ENCODE peak calls at places on chromosomes 6 and 20, in four cellular contexts. E is SK-N-SH, N is neural progenitor cell, H is pancreas. D is an unnamed sample.

GRCh38 chr6:106908386-106908840 is 66.1 kb downstream of the CD24 start:
- DNase-seq in E (no peak), N (no peak), H (no peak), D (no peak)

GRCh38 chr20:59723607-59724456 is 119.5 kb downstream of the PHACTR3 start:
- DNase-seq in E (no peak), N (no peak), H (no peak), D (no peak)

GRCh38 chr6:66663127-66663526 is 956.1 kb upstream of the EYS start:
- DNase-seq in E (no peak), N (peak; percentile 55), H (no peak), D (no peak)

GRCh38 chr6:13687917-13688351 is 23.7 kb downstream of the RANBP9 start:
- DNase-seq in E (no peak), N (no peak), H (no peak), D (no peak)

GRCh38 chr20:57871237-57871632 is 161.4 kb upstream of the PMEPA1 start:
- DNase-seq in E (no peak), N (no peak), H (no peak), D (no peak)

GRCh38 chr20:45406260-45407066 is 1.6 kb upstream of the DBNDD2 start:
- DNase-seq in E (peak; percentile 80), N (peak; percentile 79), H (peak; percentile 65), D (no peak)

GRCh38 chr6:119749341-119749740 is 399.8 kb upstream of the MAN1A1 start:
- DNase-seq in E (no peak), N (no peak), H (no peak), D (no peak)

GRCh38 chr20:45890077-45890996 is 671 bp downstream of the NEURL2 start:
- DNase-seq in E (peak; percentile 91), N (peak; percentile 92), H (peak; percentile 73), D (no peak)

GRCh38 chr6:34656378-34657036 is 40.1 kb downstream of the ILRUN start:
- DNase-seq in E (peak; percentile 66), N (no peak), H (no peak), D (no peak)

GRCh38 chr6:1227935-1228753 is 83.8 kb upstream of the FOXQ1 start:
- DNase-seq in E (no peak), N (no peak), H (no peak), D (no peak)

GRCh38 chr20:19888269-19888669 is 128.9 kb upstream of the NAA20 start:
- DNase-seq in E (no peak), N (no peak), H (no peak), D (no peak)

GRCh38 chr6:125099211-125100017 is 54.2 kb upstream of the TPD52L1 start:
- DNase-seq in E (peak; percentile 61), N (peak; percentile 72), H (peak; percentile 48), D (no peak)

GRCh38 chr20:52747736-52748135 is 224.4 kb upstream of the TSHZ2 start:
- DNase-seq in E (peak; percentile 30), N (peak; percentile 58), H (no peak), D (no peak)

GRCh38 chr6:158707120-158707519 is 57.3 kb downstream of the SYTL3 start:
- DNase-seq in E (no peak), N (no peak), H (no peak), D (no peak)

GRCh38 chr6:21947751-21948386 is 349.0 kb downstream of the PRL start:
- DNase-seq in E (peak; percentile 31), N (no peak), H (no peak), D (no peak)

GRCh38 chr6:73523434-73524123 is 2.7 kb upstream of the EEF1A1 start:
- DNase-seq in E (no peak), N (no peak), H (peak; percentile 80), D (no peak)

GRCh38 chr6:164018127-164018526 is 603.6 kb downstream of the QKI start:
- DNase-seq in E (no peak), N (no peak), H (no peak), D (no peak)

GRCh38 chr20:63553933-63554290 is at the start of gene FNDC11:
- DNase-seq in E (peak; percentile 88), N (peak; percentile 87), H (no peak), D (no peak)

GRCh38 chr20:10236540-10237533 is 18.2 kb downstream of the SNAP25 start:
- DNase-seq in E (no peak), N (no peak), H (no peak), D (no peak)

GRCh38 chr6:44942201-44942600 is 385.9 kb upstream of the RUNX2 start:
- DNase-seq in E (no peak), N (no peak), H (no peak), D (no peak)

GRCh38 chr20:10040070-10040970 is 5.5 kb downstream of the ANKEF1 start:
- DNase-seq in E (no peak), N (no peak), H (no peak), D (peak; percentile 85)

GRCh38 chr6:128266946-128267345 is 253.5 kb downstream of the PTPRK start:
- DNase-seq in E (no peak), N (no peak), H (no peak), D (no peak)

GRCh38 chr20:32534661-32535240 is 50.4 kb downstream of the NOL4L start:
- DNase-seq in E (no peak), N (no peak), H (no peak), D (no peak)

GRCh38 chr20:58040447-58041290 is 187.8 kb downstream of the ANKRD60 start:
- DNase-seq in E (no peak), N (peak; percentile 75), H (no peak), D (no peak)

GRCh38 chr6:168035098-168035660 is 37.7 kb downstream of the KIF25 start:
- DNase-seq in E (peak; percentile 90), N (peak; percentile 91), H (peak; percentile 48), D (no peak)

GRCh38 chr6:27582928-27583725 is 110.2 kb upstream of the ZNF184 start:
- DNase-seq in E (peak; percentile 55), N (peak; percentile 58), H (no peak), D (peak; percentile 67)

GRCh38 chr6:14567031-14567430 is 449.5 kb downstream of the CD83 start:
- DNase-seq in E (no peak), N (no peak), H (no peak), D (no peak)

GRCh38 chr6:92292067-92292466 is 1127.3 kb downstream of the EPHA7 start:
- DNase-seq in E (no peak), N (peak; percentile 5), H (no peak), D (no peak)

GRCh38 chr6:38155576-38156204 is 336.2 kb downstream of the ZFAND3 start:
- DNase-seq in E (no peak), N (no peak), H (no peak), D (peak; percentile 22)

GRCh38 chr6:46687619-46688097 is at the start of gene TDRD6:
- DNase-seq in E (peak; percentile 12), N (no peak), H (no peak), D (no peak)

GRCh38 chr20:23136893-23137745 is 51.0 kb upstream of the CD93 start:
- DNase-seq in E (no peak), N (no peak), H (no peak), D (no peak)

GRCh38 chr6:167893416-167893815 is 66.7 kb downstream of the AFDN start:
- DNase-seq in E (no peak), N (no peak), H (no peak), D (no peak)

GRCh38 chr6:165106261-165106660 is 203.1 kb downstream of the C6orf118 start:
- DNase-seq in E (no peak), N (no peak), H (no peak), D (no peak)

GRCh38 chr20:57826731-57827287 is 117.0 kb upstream of the PMEPA1 start:
- DNase-seq in E (no peak), N (no peak), H (no peak), D (no peak)

GRCh38 chr6:53811082-53811481 is 16.3 kb downstream of the LRRC1 start:
- DNase-seq in E (no peak), N (no peak), H (peak; percentile 66), D (no peak)

GRCh38 chr20:45639687-45640086 is 8.6 kb upstream of the WFDC9 start:
- DNase-seq in E (no peak), N (no peak), H (no peak), D (no peak)

GRCh38 chr20:46371656-46372055 is 34.8 kb downstream of the ELMO2 start:
- DNase-seq in E (no peak), N (no peak), H (no peak), D (no peak)

GRCh38 chr6:132960720-132961119 is 146.4 kb downstream of the RPS12 start:
- DNase-seq in E (no peak), N (no peak), H (no peak), D (no peak)

DNA sequence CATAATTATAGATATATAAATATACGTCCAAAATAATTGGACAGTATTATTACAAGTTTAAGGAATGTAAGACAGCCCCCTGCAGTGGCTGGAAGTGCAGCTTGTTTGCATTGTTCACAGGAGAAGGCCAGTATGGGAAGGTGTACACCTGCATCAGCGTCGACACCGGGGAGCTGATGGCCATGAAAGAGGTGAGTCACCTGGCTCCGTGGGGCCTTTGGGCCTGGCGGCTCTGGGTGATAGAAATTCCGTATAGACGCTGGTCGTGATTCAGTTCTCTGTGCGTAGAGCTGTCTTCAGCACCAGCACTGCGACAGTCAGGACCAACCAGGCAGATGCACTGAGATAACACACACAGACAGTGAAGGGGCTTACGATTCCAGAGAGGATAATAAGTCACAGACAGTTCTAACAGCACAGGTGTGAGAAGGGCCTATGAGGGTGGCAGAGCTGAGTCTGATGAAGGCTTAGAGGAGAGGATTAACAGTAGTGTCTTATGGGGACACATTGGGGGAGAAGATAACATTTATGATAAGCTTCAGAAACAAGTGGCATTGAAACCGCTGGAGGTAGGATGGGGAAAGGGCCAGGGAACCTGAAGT is 116.3 kb downstream of the MAP3K4 start:
- DNase-seq in E (no peak), N (no peak), H (peak; percentile 84), D (no peak)
- H3K4me1 ChIP-seq in E (peaks cover 7% of the 10 kb centered on the region), N (no peaks in the 10 kb centered on the region), H (peaks cover 14% of the 10 kb centered on the region), D (no peaks in the 10 kb centered on the region)

GRCh38 chr6:32371204-32371603 is 499 bp downstream of the TSBP1 start:
- DNase-seq in E (no peak), N (no peak), H (no peak), D (no peak)
- H3K4me1 ChIP-seq in E (no peaks in the 10 kb centered on the region), N (no peaks in the 10 kb centered on the region), H (no peaks in the 10 kb centered on the region), D (no peaks in the 10 kb centered on the region)

GRCh38 chr6:89252902-89253301 is 35.7 kb upstream of the GABRR1 start:
- DNase-seq in E (no peak), N (no peak), H (no peak), D (no peak)

GRCh38 chr6:89257346-89257745 is 40.2 kb upstream of the GABRR1 start:
- DNase-seq in E (no peak), N (no peak), H (no peak), D (no peak)

GRCh38 chr6:89255417-89255816 is 38.3 kb upstream of the GABRR1 start:
- DNase-seq in E (no peak), N (no peak), H (no peak), D (no peak)

GRCh38 chr6:89251976-89252375 is 34.8 kb upstream of the GABRR1 start:
- DNase-seq in E (no peak), N (no peak), H (no peak), D (no peak)

DNA sequence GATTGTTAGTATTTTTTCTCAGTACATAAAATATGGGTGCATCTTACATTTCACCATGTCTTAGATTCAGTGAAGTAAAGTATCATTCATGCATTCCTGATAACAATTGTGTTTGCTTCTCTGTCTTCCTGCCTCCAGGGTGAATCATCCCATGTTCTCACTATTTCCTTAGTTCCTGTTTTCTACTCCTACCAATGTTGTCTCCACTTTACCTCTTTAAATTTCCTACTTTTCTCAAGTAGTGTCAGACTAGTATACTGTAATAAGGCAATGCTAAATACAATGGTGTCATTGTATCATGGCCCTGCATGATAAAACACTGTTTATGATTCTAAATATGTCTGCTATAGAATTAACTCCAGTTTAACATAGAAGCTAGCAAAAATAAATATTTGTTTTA is 37.4 kb upstream of the GABRR1 start:
- DNase-seq in E (no peak), N (no peak), H (no peak), D (no peak)
- H3K4me1 ChIP-seq in E (no peaks in the 10 kb centered on the region), N (no peaks in the 10 kb centered on the region), H (no peaks in the 10 kb centered on the region), D (no peaks in the 10 kb centered on the region)

GRCh38 chr6:150641398-150642139 is 41.9 kb downstream of the PLEKHG1 start:
- DNase-seq in E (no peak), N (no peak), H (no peak), D (no peak)
- H3K4me1 ChIP-seq in E (no peaks in the 10 kb centered on the region), N (no peaks in the 10 kb centered on the region), H (no peaks in the 10 kb centered on the region), D (no peaks in the 10 kb centered on the region)

GRCh38 chr6:50842446-50842845 is 23.8 kb downstream of the TFAP2B start:
- DNase-seq in E (no peak), N (no peak), H (no peak), D (no peak)
- H3K4me1 ChIP-seq in E (no peaks in the 10 kb centered on the region), N (peaks cover 28% of the 10 kb centered on the region), H (no peaks in the 10 kb centered on the region), D (no peaks in the 10 kb centered on the region)

D was measured in Panc1.